ENCODE peak calls at places on chromosomes 16 and 17, in seven cellular contexts. One of them, this sample, is unnamed.

GRCh38 chr16:23578096-23578830 is 17.9 kb downstream of the NDUFAB1 start:
- DNase-seq in stimulated activated CD8-positive, alpha-beta memory T cell treated with anti-CD3 and anti-CD28 coated beads, Interleukin-7, amount 100 ng/mL, for 1 hour: no peak
- DNase-seq in non-pigmented ciliary epithelial cell: no peak
- DNase-seq in HFFc6: no peak
- DNase-seq in NCI-H460: no peak
- DNase-seq in astrocyte: no peak
- DNase-seq in AG10803: peak
- DNase-seq in this sample: no peak

GRCh38 chr17:43791589-43791988 is 11.4 kb downstream of the CFAP97D1 start:
- DNase-seq in stimulated activated CD8-positive, alpha-beta memory T cell treated with anti-CD3 and anti-CD28 coated beads, Interleukin-7, amount 100 ng/mL, for 1 hour: no peak
- DNase-seq in non-pigmented ciliary epithelial cell: no peak
- DNase-seq in HFFc6: peak
- DNase-seq in NCI-H460: peak
- DNase-seq in astrocyte: peak
- DNase-seq in AG10803: peak
- DNase-seq in this sample: no peak

GRCh38 chr16:54846761-54847160 is 83.9 kb upstream of the IRX5 start:
- DNase-seq in stimulated activated CD8-positive, alpha-beta memory T cell treated with anti-CD3 and anti-CD28 coated beads, Interleukin-7, amount 100 ng/mL, for 1 hour: no peak
- DNase-seq in non-pigmented ciliary epithelial cell: no peak
- DNase-seq in HFFc6: no peak
- DNase-seq in NCI-H460: no peak
- DNase-seq in astrocyte: peak
- DNase-seq in AG10803: no peak
- DNase-seq in this sample: no peak

GRCh38 chr16:67857547-67858233 is 10.2 kb upstream of the CENPT start:
- DNase-seq in stimulated activated CD8-positive, alpha-beta memory T cell treated with anti-CD3 and anti-CD28 coated beads, Interleukin-7, amount 100 ng/mL, for 1 hour: no peak
- DNase-seq in non-pigmented ciliary epithelial cell: peak
- DNase-seq in HFFc6: peak
- DNase-seq in NCI-H460: no peak
- DNase-seq in astrocyte: peak
- DNase-seq in AG10803: peak
- DNase-seq in this sample: peak

GRCh38 chr16:71367243-71367976 is 8.9 kb downstream of the CALB2 start:
- DNase-seq in stimulated activated CD8-positive, alpha-beta memory T cell treated with anti-CD3 and anti-CD28 coated beads, Interleukin-7, amount 100 ng/mL, for 1 hour: no peak
- DNase-seq in non-pigmented ciliary epithelial cell: no peak
- DNase-seq in HFFc6: peak
- DNase-seq in NCI-H460: peak
- DNase-seq in astrocyte: no peak
- DNase-seq in AG10803: peak
- DNase-seq in this sample: no peak

GRCh38 chr17:19748807-19749193 is 702 bp upstream of the ALDH3A1 start:
- DNase-seq in stimulated activated CD8-positive, alpha-beta memory T cell treated with anti-CD3 and anti-CD28 coated beads, Interleukin-7, amount 100 ng/mL, for 1 hour: no peak
- DNase-seq in non-pigmented ciliary epithelial cell: no peak
- DNase-seq in HFFc6: no peak
- DNase-seq in NCI-H460: no peak
- DNase-seq in astrocyte: no peak
- DNase-seq in AG10803: no peak
- DNase-seq in this sample: no peak

GRCh38 chr16:49464877-49465504 is 91.4 kb downstream of the C16orf78 start:
- DNase-seq in stimulated activated CD8-positive, alpha-beta memory T cell treated with anti-CD3 and anti-CD28 coated beads, Interleukin-7, amount 100 ng/mL, for 1 hour: no peak
- DNase-seq in non-pigmented ciliary epithelial cell: no peak
- DNase-seq in HFFc6: no peak
- DNase-seq in NCI-H460: no peak
- DNase-seq in astrocyte: no peak
- DNase-seq in AG10803: no peak
- DNase-seq in this sample: no peak

GRCh38 chr17:17075037-17075755 is 32.9 kb downstream of the MPRIP start:
- DNase-seq in stimulated activated CD8-positive, alpha-beta memory T cell treated with anti-CD3 and anti-CD28 coated beads, Interleukin-7, amount 100 ng/mL, for 1 hour: no peak
- DNase-seq in non-pigmented ciliary epithelial cell: no peak
- DNase-seq in HFFc6: peak
- DNase-seq in NCI-H460: no peak
- DNase-seq in astrocyte: peak
- DNase-seq in AG10803: peak
- DNase-seq in this sample: peak

GRCh38 chr16:24253192-24253591 is 2.9 kb upstream of the CACNG3 start:
- DNase-seq in stimulated activated CD8-positive, alpha-beta memory T cell treated with anti-CD3 and anti-CD28 coated beads, Interleukin-7, amount 100 ng/mL, for 1 hour: no peak
- DNase-seq in non-pigmented ciliary epithelial cell: no peak
- DNase-seq in HFFc6: no peak
- DNase-seq in NCI-H460: peak
- DNase-seq in astrocyte: no peak
- DNase-seq in AG10803: peak
- DNase-seq in this sample: no peak

GRCh38 chr16:89039756-89040155 is 53.9 kb upstream of the ACSF3 start:
- DNase-seq in stimulated activated CD8-positive, alpha-beta memory T cell treated with anti-CD3 and anti-CD28 coated beads, Interleukin-7, amount 100 ng/mL, for 1 hour: no peak
- DNase-seq in non-pigmented ciliary epithelial cell: no peak
- DNase-seq in HFFc6: no peak
- DNase-seq in NCI-H460: no peak
- DNase-seq in astrocyte: no peak
- DNase-seq in AG10803: no peak
- DNase-seq in this sample: no peak